ENCODE peak calls at places on chromosomes 3 and 15, in five cellular contexts. I is kidney glomerular epithelial cell, G is GM20000, P is sigmoid colon, L is EL. J is an unnamed sample.

GRCh38 chr15:100520132-100520921 is 8.4 kb downstream of the CERS3 start:
- DNase-seq in I (no peak), G (no peak), P (no peak), L (no peak), J (no peak)

GRCh38 chr15:94266000-94266399 is 34.6 kb downstream of the MCTP2 start:
- DNase-seq in I (no peak), G (no peak), P (no peak), L (no peak), J (no peak)

GRCh38 chr15:99409097-99409473 is 156.7 kb upstream of the MEF2A start:
- DNase-seq in I (peak), G (peak), P (peak), L (peak), J (peak)

GRCh38 chr3:195012100-195012499 is 258.9 kb downstream of the XXYLT1 start:
- DNase-seq in I (no peak), G (no peak), P (peak), L (no peak), J (no peak)

GRCh38 chr3:177475266-177475665 is 278.0 kb upstream of the TBL1XR1 start:
- DNase-seq in I (no peak), G (no peak), P (no peak), L (no peak), J (no peak)

GRCh38 chr3:150958694-150959093 is 13.8 kb downstream of the CLRN1 start:
- DNase-seq in I (no peak), G (no peak), P (no peak), L (no peak), J (no peak)

GRCh38 chr15:25863067-25863967 is at the start of gene ATP10A:
- DNase-seq in I (peak), G (no peak), P (peak), L (peak), J (no peak)

GRCh38 chr15:82936966-82937647 is 15.4 kb downstream of the HOMER2 start:
- DNase-seq in I (peak), G (no peak), P (no peak), L (peak), J (peak)

GRCh38 chr3:38576131-38577088 is 73.1 kb downstream of the SCN5A start:
- DNase-seq in I (no peak), G (no peak), P (no peak), L (no peak), J (peak)

GRCh38 chr3:177212278-177212610 is 15.0 kb upstream of the TBL1XR1 start:
- DNase-seq in I (no peak), G (no peak), P (no peak), L (no peak), J (no peak)

GRCh38 chr15:41205315-41205714 is 25.2 kb downstream of the EXD1 start:
- DNase-seq in I (no peak), G (no peak), P (no peak), L (no peak), J (no peak)

GRCh38 chr3:130915567-130916292 is 21.8 kb downstream of the ATP2C1 start:
- DNase-seq in I (no peak), G (no peak), P (no peak), L (peak), J (no peak)

GRCh38 chr3:52570076-52570475 is 33.7 kb downstream of the UQCC5 start:
- DNase-seq in I (no peak), G (no peak), P (no peak), L (peak), J (no peak)

GRCh38 chr15:25178835-25179672 is 224.3 kb downstream of the SNRPN start:
- DNase-seq in I (no peak), G (no peak), P (no peak), L (no peak), J (peak)

GRCh38 chr3:122974764-122975162 is 52.8 kb downstream of the SEMA5B start:
- DNase-seq in I (peak), G (no peak), P (peak), L (peak), J (no peak)

GRCh38 chr3:9104121-9104520 is 140.8 kb upstream of the RAD18 start:
- DNase-seq in I (no peak), G (no peak), P (no peak), L (no peak), J (no peak)

GRCh38 chr3:24843955-24844354 is 349.3 kb upstream of the THRB start:
- DNase-seq in I (no peak), G (no peak), P (peak), L (no peak), J (no peak)

GRCh38 chr3:37945803-37946530 is 44.6 kb upstream of the VILL start:
- DNase-seq in I (peak), G (no peak), P (no peak), L (peak), J (no peak)

GRCh38 chr3:101270158-101270557 is 50.2 kb downstream of the IMPG2 start:
- DNase-seq in I (no peak), G (no peak), P (no peak), L (no peak), J (no peak)

GRCh38 chr15:82554351-82554750 is 14.1 kb upstream of the RPS17 start:
- DNase-seq in I (no peak), G (no peak), P (no peak), L (no peak), J (no peak)

GRCh38 chr3:48877671-48878070 is 21.0 kb downstream of the SLC25A20 start:
- DNase-seq in I (no peak), G (no peak), P (no peak), L (no peak), J (no peak)

GRCh38 chr3:186368717-186369116 is 6.7 kb upstream of the DGKG start:
- DNase-seq in I (no peak), G (no peak), P (no peak), L (no peak), J (no peak)

GRCh38 chr15:40114218-40114617 is 5.5 kb upstream of the BMF start:
- DNase-seq in I (no peak), G (no peak), P (no peak), L (no peak), J (no peak)

GRCh38 chr3:56424357-56424756 is 43.9 kb downstream of the ERC2 start:
- DNase-seq in I (no peak), G (no peak), P (no peak), L (no peak), J (no peak)

J was measured in spleen.